ENCODE peak calls at places on chromosome 19, in seven cellular contexts. O is effector CD4-positive, alpha-beta T cell; G is substantia nigra; P is cardiac fibroblast; U is lower leg skin; Y is left lung; E is activated CD8-positive, alpha-beta memory T cell treated with anti-CD3 and anti-CD28 coated beads for 1 hour. C is an unnamed sample.

GRCh38 chr19:5434970-5435641 is 20.1 kb upstream of the ZNRF4 start:
- DNase-seq in O (no peak), G (no peak), P (peak), U (no peak), Y (no peak), E (no peak), C (no peak)

GRCh38 chr19:32642771-32643170 is 32.2 kb downstream of the ANKRD27 start:
- DNase-seq in O (peak), G (no peak), P (no peak), U (no peak), Y (no peak), E (peak), C (no peak)

GRCh38 chr19:50794778-50795664 is 4.8 kb downstream of the ACP4 start:
- DNase-seq in O (no peak), G (no peak), P (no peak), U (no peak), Y (no peak), E (no peak), C (no peak)

GRCh38 chr19:40982594-40983101 is 8.4 kb upstream of the CYP2B6 start:
- DNase-seq in O (no peak), G (no peak), P (no peak), U (peak), Y (no peak), E (no peak), C (no peak)

GRCh38 chr19:42124386-42124901 is 7.8 kb downstream of the POU2F2 start:
- DNase-seq in O (no peak), G (no peak), P (no peak), U (no peak), Y (no peak), E (no peak), C (no peak)

GRCh38 chr19:6132482-6132881 is 3.0 kb upstream of the ACSBG2 start:
- DNase-seq in O (no peak), G (no peak), P (no peak), U (no peak), Y (no peak), E (no peak), C (no peak)

GRCh38 chr19:43380008-43380407 is 26.5 kb downstream of the CD177 start:
- DNase-seq in O (no peak), G (no peak), P (no peak), U (peak), Y (no peak), E (no peak), C (no peak)

GRCh38 chr19:8004723-8005513 is 523 bp downstream of the ELAVL1 start:
- DNase-seq in O (peak), G (no peak), P (peak), U (no peak), Y (peak), E (no peak), C (peak)

GRCh38 chr19:343941-344624 is 513 bp downstream of the MIER2 start:
- DNase-seq in O (peak), G (no peak), P (peak), U (no peak), Y (peak), E (no peak), C (no peak)

GRCh38 chr19:34320277-34320676 is 44.7 kb upstream of the GPI start:
- DNase-seq in O (no peak), G (no peak), P (no peak), U (peak), Y (no peak), E (no peak), C (no peak)

GRCh38 chr19:31349160-31349881 is at the start of gene TSHZ3:
- DNase-seq in O (peak), G (peak), P (peak), U (peak), Y (peak), E (no peak), C (peak)

GRCh38 chr19:7013678-7014077 is 7.6 kb downstream of the MBD3L2B start:
- DNase-seq in O (no peak), G (no peak), P (peak), U (no peak), Y (no peak), E (no peak), C (no peak)

GRCh38 chr19:4524808-4525562 is 6.7 kb upstream of the PLIN4 start:
- DNase-seq in O (peak), G (no peak), P (peak), U (no peak), Y (peak), E (peak), C (peak)

GRCh38 chr19:41646589-41647204 is 19.8 kb upstream of the CEACAM4 start:
- DNase-seq in O (peak), G (no peak), P (peak), U (no peak), Y (peak), E (no peak), C (peak)

GRCh38 chr19:17346109-17346671 is 8.8 kb downstream of the GTPBP3 start:
- DNase-seq in O (peak), G (peak), P (peak), U (peak), Y (peak), E (peak), C (peak)

GRCh38 chr19:39070888-39071287 is 13.3 kb upstream of the ACP7 start:
- DNase-seq in O (no peak), G (no peak), P (no peak), U (no peak), Y (no peak), E (no peak), C (no peak)

C was measured in testis.